ENCODE peak calls at places on chromosomes 11 and 22, in eight cellular contexts. W, Q, P, Y, M, R, Z and N are unnamed samples.

GRCh38 chr11:62132689-62133293 is 9.0 kb downstream of the INCENP start:
- DNase-seq in R (no peak), P (no peak), W (peak), M (no peak), Q (no peak), Y (no peak), Z (no peak), N (no peak)

GRCh38 chr11:23212829-23213228 is 352.6 kb upstream of the CCDC179 start:
- DNase-seq in Q (no peak), Z (no peak), P (no peak), R (no peak), M (no peak), W (no peak), Y (no peak), N (no peak)

GRCh38 chr11:17753641-17754040 is 19.1 kb downstream of the KCNC1 start:
- DNase-seq in M (no peak), W (no peak), P (no peak), Z (no peak), Q (no peak), Y (no peak), R (no peak), N (no peak)

GRCh38 chr22:24994070-24994763 is 41.7 kb downstream of the KIAA1671 start:
- DNase-seq in P (no peak), Z (no peak), M (no peak), Q (no peak), W (no peak), Y (peak), R (no peak), N (peak)

GRCh38 chr11:45899448-45900174 is 7.5 kb downstream of the FREY1 start:
- DNase-seq in P (peak), R (peak), Y (peak), Z (peak), Q (peak), W (peak), M (peak), N (peak)

GRCh38 chr11:68843703-68844312 is 2.1 kb upstream of the CPT1A start:
- DNase-seq in Z (no peak), Y (no peak), Q (no peak), W (peak), R (no peak), M (no peak), P (peak), N (no peak)

GRCh38 chr11:70883973-70884688 is 368.2 kb downstream of the SHANK2 start:
- DNase-seq in Q (no peak), M (no peak), P (no peak), R (no peak), Z (no peak), Y (no peak), W (no peak), N (no peak)

GRCh38 chr11:615453-616319 is at the start of gene IRF7:
- DNase-seq in P (peak), Z (peak), Q (peak), W (peak), R (peak), M (peak), Y (peak), N (peak)

GRCh38 chr11:2752923-2753322 is 53.1 kb upstream of the KCNQ1OT1 start:
- DNase-seq in W (no peak), Z (no peak), Q (no peak), Y (peak), M (no peak), P (no peak), R (no peak), N (no peak)

GRCh38 chr11:492416-493226 is 14.4 kb downstream of the RNH1 start:
- DNase-seq in Y (no peak), W (no peak), Z (no peak), M (no peak), Q (no peak), R (no peak), P (no peak), N (no peak)

GRCh38 chr11:93648168-93648567 is 13.3 kb upstream of the CEP295 start:
- DNase-seq in R (no peak), Q (no peak), W (no peak), M (no peak), P (peak), Y (peak), Z (no peak), N (peak)

GRCh38 chr11:79708319-79708928 is 267.6 kb upstream of the TENM4 start:
- DNase-seq in Z (no peak), W (no peak), Y (peak), Q (no peak), R (no peak), M (no peak), P (peak), N (peak)

GRCh38 chr22:45781941-45782340 is 110.3 kb downstream of the ATXN10 start:
- DNase-seq in M (no peak), Q (no peak), P (no peak), Z (no peak), R (no peak), W (no peak), Y (no peak), N (no peak)

GRCh38 chr11:118625036-118625690 is 17.7 kb downstream of the PHLDB1 start:
- DNase-seq in M (no peak), Q (peak), Z (peak), P (no peak), W (no peak), Y (no peak), R (peak), N (no peak)

GRCh38 chr11:6755303-6755952 is 16.3 kb downstream of the OR2AG2 start:
- DNase-seq in M (no peak), Q (no peak), Z (no peak), R (peak), Y (peak), W (no peak), P (peak), N (peak)

GRCh38 chr22:39205344-39206021 is 39.3 kb downstream of the PDGFB start:
- DNase-seq in P (peak), W (peak), R (no peak), Y (peak), Q (no peak), M (no peak), Z (no peak), N (peak)

GRCh38 chr11:76667271-76667818 is 3.2 kb downstream of the LRRC32 start:
- DNase-seq in P (no peak), R (no peak), Z (no peak), Y (no peak), Q (no peak), W (no peak), M (no peak), N (no peak)

GRCh38 chr22:31530816-31531180 is 34.5 kb downstream of the SFI1 start:
- DNase-seq in Z (no peak), R (no peak), M (no peak), Q (no peak), P (peak), Y (no peak), W (no peak), N (no peak)